ENCODE peak calls at places on chromosomes 5 and 9, in six cellular contexts. P is heart left ventricle, X is AG09309, Z is progenitor cell of endocrine pancreas, W is PC-9, G is MCF 10A. B is an unnamed sample.

GRCh38 chr5:57895766-57896165 is 413.2 kb upstream of the ACTBL2 start:
- DNase-seq in P (no peak), Z (no peak), G (no peak), X (peak), W (no peak), B (no peak)

GRCh38 chr9:87644659-87645058 is 81.3 kb upstream of the CTSL start:
- DNase-seq in X (no peak), W (no peak), G (no peak), Z (no peak), P (no peak), B (no peak)

GRCh38 chr5:131328536-131329186 is 64.8 kb downstream of the CDC42SE2 start:
- DNase-seq in W (peak), Z (no peak), P (no peak), X (no peak), G (peak), B (no peak)

GRCh38 chr9:30722065-30722464 is 1662.4 kb upstream of the ACO1 start:
- DNase-seq in Z (no peak), W (no peak), P (no peak), X (no peak), G (no peak), B (no peak)

GRCh38 chr5:111480346-111480745 is 32.0 kb downstream of the STARD4 start:
- DNase-seq in Z (no peak), G (no peak), W (no peak), X (no peak), P (no peak), B (no peak)

GRCh38 chr9:26677965-26678745 is 214.4 kb downstream of the CAAP1 start:
- DNase-seq in G (no peak), Z (no peak), W (no peak), X (no peak), P (no peak), B (no peak)

GRCh38 chr9:83544002-83544698 is 5.9 kb upstream of the FRMD3 start:
- DNase-seq in Z (no peak), X (peak), W (peak), G (peak), P (no peak), B (peak)

GRCh38 chr9:73869261-73869660 is 627.9 kb upstream of the RORB start:
- DNase-seq in X (peak), W (peak), P (no peak), G (peak), Z (no peak), B (no peak)

GRCh38 chr5:9344751-9345240 is 201.1 kb downstream of the SEMA5A start:
- DNase-seq in X (no peak), W (no peak), P (no peak), G (no peak), Z (no peak), B (no peak)

GRCh38 chr9:123375725-123376132 is 19.7 kb downstream of the CRB2 start:
- DNase-seq in Z (no peak), P (no peak), G (no peak), W (peak), X (no peak), B (no peak)

GRCh38 chr5:155087036-155087435 is 73.5 kb downstream of the KIF4B start:
- DNase-seq in X (peak), G (peak), Z (no peak), W (no peak), P (no peak), B (no peak)

GRCh38 chr5:124394700-124395099 is 351.7 kb downstream of the ZNF608 start:
- DNase-seq in G (no peak), Z (no peak), W (no peak), P (no peak), X (no peak), B (no peak)

GRCh38 chr9:19934301-19934868 is 145.5 kb upstream of the SLC24A2 start:
- DNase-seq in X (no peak), Z (no peak), W (no peak), P (peak), G (no peak), B (peak)

GRCh38 chr5:178145965-178146820 is 7.5 kb downstream of the NHP2 start:
- DNase-seq in P (peak), G (peak), W (peak), X (no peak), Z (peak), B (peak)

GRCh38 chr5:64653776-64654175 is 36.5 kb upstream of the SHISAL2B start:
- DNase-seq in P (no peak), W (no peak), G (no peak), Z (no peak), X (no peak), B (no peak)

GRCh38 chr5:171667341-171668096 is 118.1 kb upstream of the SMIM23 start:
- DNase-seq in G (peak), P (peak), X (peak), Z (no peak), W (peak), B (no peak)

GRCh38 chr9:133154097-133154989 is 9.4 kb downstream of the GBGT1 start:
- DNase-seq in X (no peak), W (no peak), P (peak), G (no peak), Z (no peak), B (no peak)

GRCh38 chr5:111551569-111552275 is 39.4 kb upstream of the STARD4 start:
- DNase-seq in P (no peak), G (no peak), Z (no peak), X (no peak), W (no peak), B (no peak)

GRCh38 chr5:6570530-6570929 is 62.3 kb downstream of the NSUN2 start:
- DNase-seq in W (no peak), P (no peak), Z (no peak), G (no peak), X (no peak), B (no peak)

GRCh38 chr5:163005949-163006348 is 431.4 kb upstream of the CCNG1 start:
- DNase-seq in P (no peak), X (no peak), Z (no peak), W (no peak), G (peak), B (no peak)

GRCh38 chr5:40410231-40410861 is 269.4 kb upstream of the PTGER4 start:
- DNase-seq in Z (no peak), P (peak), G (peak), X (no peak), W (peak), B (no peak)

GRCh38 chr9:92499701-92500100 is 17.4 kb upstream of the ASPN start:
- DNase-seq in W (no peak), P (no peak), G (no peak), Z (no peak), X (no peak), B (no peak)

GRCh38 chr5:126384985-126385384 is 38.2 kb upstream of the GRAMD2B start:
- DNase-seq in P (no peak), W (peak), X (peak), Z (no peak), G (peak), B (no peak)

GRCh38 chr9:136087741-136088480 is 7.2 kb downstream of the NACC2 start:
- DNase-seq in X (no peak), G (no peak), P (no peak), W (no peak), Z (no peak), B (no peak)

GRCh38 chr5:159878988-159879471 is 37.3 kb upstream of the ADRA1B start:
- DNase-seq in P (peak), G (peak), Z (no peak), W (peak), X (peak), B (peak)

GRCh38 chr9:124506433-124506832 is 766 bp downstream of the NR5A1 start:
- DNase-seq in G (no peak), P (no peak), Z (no peak), W (no peak), X (no peak), B (no peak)

GRCh38 chr9:20988916-20989315 is 42.5 kb downstream of the HACD4 start:
- DNase-seq in X (peak), Z (no peak), W (no peak), G (peak), P (no peak), B (no peak)

GRCh38 chr5:53091304-53091703 is 18.3 kb downstream of the MOCS2 start:
- DNase-seq in W (no peak), G (peak), P (no peak), X (no peak), Z (no peak), B (no peak)

GRCh38 chr9:90870646-90871326 is 69.2 kb downstream of the SYK start:
- DNase-seq in Z (no peak), P (no peak), W (peak), X (no peak), G (peak), B (peak)
- TF ChIP-seq CTCF in Z (peak), P (peak), W (peak), X (peak), G (peak), B (peak)

DNA sequence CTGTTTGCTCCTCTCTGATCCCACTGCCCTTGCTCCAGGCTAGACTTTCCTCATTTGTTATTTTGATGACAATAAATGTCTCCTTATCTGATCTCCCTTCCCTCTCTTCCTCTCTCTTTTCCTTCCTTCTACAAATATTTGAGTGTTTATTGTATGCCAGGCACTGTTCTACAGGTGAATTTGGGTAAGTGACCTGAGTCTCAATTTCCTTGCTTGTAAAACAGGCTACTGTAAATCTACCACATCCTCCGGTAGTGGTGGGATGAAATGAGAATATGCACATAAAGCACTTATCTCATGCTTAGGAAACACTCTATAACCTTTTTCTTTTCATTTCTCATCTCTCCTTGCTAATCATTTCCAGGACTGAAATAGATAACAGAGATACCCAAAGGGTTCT is 86.4 kb downstream of the HMHB1 start:
- DNase-seq in X (no peak), Z (no peak), W (no peak), P (no peak), G (no peak), B (no peak)
- TF ChIP-seq CTCF in X (no peak), Z (no peak), W (no peak), P (no peak), G (no peak), B (no peak)

DNA sequence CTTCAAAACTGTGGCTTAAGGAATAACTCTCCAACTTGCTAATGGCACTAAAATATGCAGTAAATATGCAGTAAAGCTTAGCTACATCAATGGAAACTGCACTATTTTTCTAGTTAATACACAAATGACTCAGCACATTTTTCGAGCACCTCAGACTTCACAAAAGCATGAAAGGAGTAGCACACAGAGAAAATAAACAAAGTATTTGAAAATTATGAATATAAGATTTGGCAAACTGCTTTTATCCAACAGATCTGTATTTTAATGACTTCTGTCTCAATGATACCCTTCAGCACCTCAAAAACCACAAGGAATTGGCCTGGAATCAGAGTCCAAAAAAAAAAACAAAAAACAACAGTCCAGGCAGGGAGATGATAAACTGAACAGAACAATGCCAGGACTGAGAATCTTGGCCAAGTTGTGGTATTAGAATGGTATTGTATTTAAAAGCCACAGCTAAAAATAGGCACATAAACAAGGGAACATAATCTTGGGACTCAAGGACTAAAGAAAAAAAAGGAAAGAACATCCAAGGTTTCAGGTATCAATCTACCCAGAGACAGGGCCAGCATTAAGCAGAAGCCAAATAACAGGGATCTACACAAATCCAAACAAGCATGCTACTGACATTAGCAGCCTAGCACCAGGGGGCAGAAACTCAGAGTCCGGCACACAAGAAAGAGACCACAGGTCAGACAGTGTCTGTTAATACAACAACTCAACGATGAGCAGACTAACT is 21.4 kb downstream of the TMEM245 start:
- DNase-seq in G (peak), Z (no peak), P (no peak), X (peak), W (peak), B (peak)
- TF ChIP-seq CTCF in G (no peak), Z (peak), P (no peak), X (peak), W (peak), B (peak)

GRCh38 chr5:84088996-84089395 is 295.7 kb downstream of the EDIL3 start:
- DNase-seq in X (peak), Z (no peak), P (no peak), W (peak), G (peak), B (no peak)
- TF ChIP-seq CTCF in X (peak), Z (peak), P (peak), W (peak), G (peak), B (no peak)

GRCh38 chr9:69548676-69549075 is 123.5 kb downstream of the APBA1 start:
- DNase-seq in W (no peak), X (no peak), Z (no peak), P (no peak), G (no peak), B (no peak)

GRCh38 chr9:69542942-69543704 is 129.0 kb downstream of the APBA1 start:
- DNase-seq in G (no peak), P (peak), X (no peak), Z (no peak), W (no peak), B (peak)

GRCh38 chr9:69549310-69550202 is 122.6 kb downstream of the APBA1 start:
- DNase-seq in X (peak), Z (no peak), G (peak), W (peak), P (no peak), B (peak)

GRCh38 chr9:69542048-69542447 is 130.1 kb downstream of the APBA1 start:
- DNase-seq in Z (no peak), G (no peak), W (no peak), P (no peak), X (no peak), B (no peak)

GRCh38 chr9:69546265-69546664 is 125.9 kb downstream of the APBA1 start:
- DNase-seq in X (no peak), P (no peak), G (peak), Z (no peak), W (peak), B (peak)
- TF ChIP-seq CTCF in X (peak), P (peak), G (no peak), Z (no peak), W (peak), B (no peak)

GRCh38 chr5:174734571-174735497 is 10.5 kb downstream of the MSX2 start:
- DNase-seq in P (no peak), W (no peak), X (no peak), G (no peak), Z (no peak), B (no peak)

GRCh38 chr5:174736777-174737176 is 12.4 kb downstream of the MSX2 start:
- DNase-seq in Z (no peak), X (no peak), W (no peak), G (no peak), P (no peak), B (no peak)

GRCh38 chr5:174735498-174736350 is 11.3 kb downstream of the MSX2 start:
- DNase-seq in G (peak), P (no peak), Z (no peak), W (peak), X (no peak), B (no peak)

GRCh38 chr5:174737335-174737734 is 13.0 kb downstream of the MSX2 start:
- DNase-seq in G (no peak), W (no peak), P (no peak), X (no peak), Z (no peak), B (no peak)

GRCh38 chr5:174736351-174736721 is 12.0 kb downstream of the MSX2 start:
- DNase-seq in Z (no peak), G (no peak), X (peak), W (no peak), P (no peak), B (no peak)
- TF ChIP-seq CTCF in Z (no peak), G (no peak), X (no peak), W (no peak), P (no peak), B (no peak)